ENCODE peak calls at places on chromosome 22, in four cellular contexts. P is sigmoid colon, J is body of pancreas, D is right lobe of liver. W is an unnamed sample.

GRCh38 chr22:22168190-22168940 is 76.2 kb upstream of the VPREB1 start:
- DNase-seq in D (no peak), P (no peak), J (peak), W (no peak)

GRCh38 chr22:41368543-41368817 is 13.3 kb upstream of the TEF start:
- DNase-seq in J (no peak), P (no peak), D (no peak), W (no peak)

GRCh38 chr22:20624161-20624616 is 116.8 kb downstream of the MED15 start:
- DNase-seq in D (no peak), J (no peak), P (no peak), W (no peak)

GRCh38 chr22:49638001-49638400 is 189.7 kb downstream of the BRD1 start:
- DNase-seq in P (no peak), D (no peak), J (no peak), W (no peak)

GRCh38 chr22:40183029-40183581 is 5.4 kb downstream of the TNRC6B start:
- DNase-seq in D (no peak), P (peak), J (peak), W (peak)

GRCh38 chr22:45911601-45912271 is 65.2 kb downstream of the WNT7B start:
- DNase-seq in P (no peak), D (no peak), J (peak), W (no peak)

GRCh38 chr22:35330258-35330861 is 30.7 kb downstream of the TOM1 start:
- DNase-seq in P (peak), J (peak), D (peak), W (no peak)

GRCh38 chr22:31044262-31044861 is 36.8 kb upstream of the SMTN start:
- DNase-seq in P (peak), J (peak), D (no peak), W (no peak)

GRCh38 chr22:23179381-23180294 is 671 bp upstream of the BCR start:
- DNase-seq in P (peak), J (peak), D (peak), W (no peak)

GRCh38 chr22:48753752-48754517 is 1073.7 kb downstream of the BRD1 start:
- DNase-seq in P (peak), J (no peak), D (no peak), W (no peak)

GRCh38 chr22:40499187-40499753 is 128.9 kb downstream of the SGSM3 start:
- DNase-seq in J (peak), D (no peak), P (no peak), W (peak)

GRCh38 chr22:49358041-49358440 is 469.6 kb downstream of the BRD1 start:
- DNase-seq in D (no peak), P (no peak), J (no peak), W (no peak)

GRCh38 chr22:19036523-19037273 is 85.5 kb downstream of the DGCR2 start:
- DNase-seq in D (peak), P (no peak), J (no peak), W (no peak)

GRCh38 chr22:26673485-26673884 is 16.1 kb downstream of the MIAT start:
- DNase-seq in J (no peak), P (no peak), D (no peak), W (no peak)

GRCh38 chr22:50532353-50532700 is 2.5 kb upstream of the TYMP start:
- DNase-seq in D (no peak), P (no peak), J (no peak), W (no peak)

GRCh38 chr22:36701941-36702640 is 1.5 kb downstream of the CACNG2 start:
- DNase-seq in J (no peak), P (no peak), D (no peak), W (no peak)

DNA sequence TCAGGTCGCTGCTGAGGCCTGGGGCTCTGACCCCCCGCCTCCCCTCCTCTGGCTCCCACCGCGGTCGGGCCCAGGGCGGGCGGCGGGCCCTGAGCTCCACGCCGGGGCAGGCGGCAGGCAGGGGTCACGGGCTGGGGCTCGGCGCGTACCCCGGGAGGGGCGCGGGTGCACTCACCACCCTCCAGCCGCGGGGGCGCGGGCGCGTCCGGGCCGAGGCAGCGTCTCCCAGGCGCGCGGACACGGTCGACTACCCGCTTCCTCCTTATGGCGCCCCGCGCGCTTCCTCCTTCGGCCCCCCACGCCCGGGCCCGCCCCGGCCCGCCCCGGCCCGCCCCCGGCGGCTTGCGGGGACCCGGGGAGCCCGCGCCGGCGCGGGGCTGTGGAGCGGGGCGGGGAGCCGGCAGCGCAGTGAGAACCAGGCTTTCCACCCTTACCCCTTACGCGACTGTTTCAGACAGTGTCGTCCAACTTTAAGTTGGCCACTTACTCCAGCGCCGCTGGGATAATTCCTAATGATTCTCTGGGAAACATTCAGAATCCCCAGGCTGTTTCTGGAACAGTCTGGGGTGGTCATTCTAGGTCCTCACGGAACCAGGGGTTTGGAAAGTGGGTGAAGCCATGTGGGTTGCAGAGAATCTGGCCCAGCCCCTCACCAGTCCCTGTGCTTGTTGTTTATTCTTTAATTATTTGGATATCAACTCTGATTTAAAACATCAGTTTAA is at the start of gene BID:
- DNase-seq in J (peak), D (peak), P (no peak), W (peak)
- TF ChIP-seq POLR2A in J (no peak), D (peak), P (no peak), W (peak)

DNA sequence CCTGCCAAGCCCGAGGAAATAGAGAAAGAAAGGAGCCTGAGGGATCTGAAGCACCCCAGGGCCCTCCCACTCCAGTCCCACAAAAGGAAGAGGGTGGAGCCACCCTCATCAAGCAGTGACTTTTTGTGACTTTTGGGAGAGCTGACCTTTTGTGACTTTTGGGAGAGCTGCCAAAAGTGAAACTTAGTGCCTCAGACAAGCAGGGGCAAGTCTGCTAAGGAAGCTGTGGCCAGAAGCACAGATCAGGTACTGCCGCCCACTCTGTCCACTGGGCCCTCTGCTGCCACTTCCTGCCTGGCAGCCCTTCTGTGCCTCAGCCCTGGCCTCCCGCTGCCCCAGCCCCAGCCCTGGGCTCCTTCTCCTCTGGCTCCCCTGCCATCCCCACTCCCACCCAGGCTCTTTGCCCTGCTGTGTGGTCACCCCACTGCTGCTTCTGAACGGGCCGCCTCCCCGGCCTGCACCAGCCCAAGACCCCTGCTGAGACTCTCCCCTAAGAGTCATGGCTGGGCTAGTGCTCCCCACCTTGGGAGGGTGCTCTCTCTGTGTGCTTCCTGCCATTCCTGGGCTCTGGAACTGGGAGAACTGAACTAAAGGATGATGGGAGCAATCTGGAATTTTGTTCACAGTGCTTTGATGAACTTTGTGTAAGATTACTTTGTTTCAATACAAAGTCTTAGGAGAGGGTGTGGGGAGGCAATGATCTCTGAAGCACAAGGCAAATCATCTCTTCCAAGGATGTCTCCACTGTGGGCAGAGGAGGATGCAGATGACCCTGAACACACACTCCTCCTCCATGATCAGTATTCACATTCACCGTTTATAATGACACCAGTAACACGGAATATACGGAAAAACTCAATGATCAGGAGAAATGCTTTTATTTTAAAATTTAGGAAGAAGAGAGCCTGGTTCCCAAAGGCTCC is at the start of gene APOBEC3H:
- DNase-seq in P (peak), D (peak), J (peak), W (no peak)
- TF ChIP-seq POLR2A in P (no peak), D (no peak), J (no peak), W (no peak)

DNA sequence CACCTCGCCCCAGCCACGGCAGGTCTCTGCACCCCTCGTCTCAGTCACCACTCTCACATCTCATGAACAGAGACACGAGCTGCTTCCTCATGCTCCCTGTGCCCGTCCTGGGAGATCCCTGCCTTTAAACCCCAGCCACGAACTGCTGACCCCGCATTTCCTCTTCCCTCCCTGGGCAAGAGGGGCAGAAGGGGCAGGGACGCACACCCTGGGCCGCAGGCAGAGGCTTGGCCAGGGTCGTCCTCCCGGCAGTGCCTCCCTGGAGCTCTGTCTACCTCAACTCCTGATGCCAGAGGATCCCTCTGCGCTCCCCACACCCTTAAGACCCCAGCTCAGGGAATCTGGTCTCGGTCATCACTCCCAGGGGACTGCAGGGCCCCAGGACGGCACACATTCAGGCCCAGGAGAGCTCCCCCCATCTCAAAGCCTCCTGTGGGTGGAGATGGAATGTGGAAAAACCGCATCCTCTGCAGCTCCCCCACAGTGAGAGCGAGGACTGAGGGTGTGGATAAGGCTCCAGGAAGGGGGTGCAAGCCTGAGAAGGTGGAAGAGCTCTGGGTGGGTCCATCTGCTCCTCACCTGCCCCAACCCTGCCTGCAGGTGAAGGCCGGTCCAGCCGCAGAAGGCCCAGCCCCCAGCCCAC is 1.2 kb downstream of the BID start:
- DNase-seq in J (peak), D (no peak), P (peak), W (peak)
- TF ChIP-seq POLR2A in J (no peak), D (no peak), P (no peak), W (no peak)

GRCh38 chr22:29580200-29580810 is 608 bp downstream of the NIPSNAP1 start:
- DNase-seq in J (peak), P (no peak), D (peak), W (no peak)
- TF ChIP-seq POLR2A in J (no peak), P (no peak), D (peak), W (no peak)

DNA sequence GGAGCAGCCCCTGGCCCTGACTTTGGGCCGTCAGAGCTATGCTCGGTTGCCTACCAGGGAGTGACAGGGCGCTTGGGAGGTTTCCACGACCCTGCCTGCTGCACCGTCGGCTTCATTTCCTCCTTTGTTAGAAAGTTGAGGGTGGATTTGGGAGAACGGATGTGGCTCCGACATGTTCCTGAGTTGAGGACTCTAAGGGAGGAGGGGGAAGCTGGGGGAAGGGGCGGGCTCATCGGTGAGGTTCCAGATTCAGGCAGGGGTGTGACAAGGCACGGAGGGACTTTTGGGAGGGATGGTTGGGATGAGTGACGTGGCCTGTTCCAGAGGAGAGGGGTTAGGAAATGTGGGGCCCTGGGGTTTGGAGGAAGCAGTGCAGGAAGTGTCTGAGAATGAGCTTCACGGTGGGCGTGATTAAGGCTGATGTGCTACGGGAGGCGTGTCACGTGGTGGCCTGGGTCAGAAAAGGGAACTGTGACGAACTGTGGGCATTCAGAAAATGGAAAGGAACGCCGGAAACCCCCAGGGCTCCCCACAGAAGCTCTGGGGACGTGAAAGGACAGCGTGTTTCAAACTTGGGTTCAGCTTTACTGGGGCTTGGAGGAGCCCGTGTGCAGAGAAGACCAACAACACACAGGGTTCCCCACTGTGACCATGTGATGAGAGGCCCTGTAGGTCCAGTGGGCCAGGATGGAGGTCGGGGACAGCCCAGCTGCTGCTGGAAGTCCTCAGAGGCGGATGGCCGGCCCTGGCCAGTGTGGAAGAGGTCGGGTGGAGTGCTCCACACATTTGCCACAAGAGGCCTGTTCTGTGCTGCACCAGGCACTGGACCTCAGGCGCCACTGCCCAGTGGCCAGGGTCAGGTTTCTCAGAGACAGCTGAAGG is 2.8 kb downstream of the PARVB start:
- DNase-seq in P (peak), J (peak), D (peak), W (no peak)
- TF ChIP-seq POLR2A in P (peak), J (peak), D (peak), W (no peak)

GRCh38 chr22:24548812-24549211 is 6.1 kb downstream of the GUCD1 start:
- DNase-seq in D (peak), J (no peak), P (no peak), W (no peak)

GRCh38 chr22:24554316-24555159 is at the start of gene GUCD1:
- DNase-seq in J (peak), D (peak), P (no peak), W (peak)

GRCh38 chr22:24550902-24551229 is 4.1 kb downstream of the GUCD1 start:
- DNase-seq in D (peak), J (no peak), P (no peak), W (no peak)

GRCh38 chr22:24553597-24554315 is 1.2 kb downstream of the GUCD1 start:
- DNase-seq in D (peak), P (peak), J (peak), W (no peak)

GRCh38 chr22:24550028-24550901 is 4.7 kb downstream of the GUCD1 start:
- DNase-seq in D (peak), P (no peak), J (peak), W (no peak)
- TF ChIP-seq POLR2A in D (peak), P (no peak), J (no peak), W (no peak)